ENCODE peak calls at places on chromosome 12, in five cellular contexts. R, H, C, K and T are unnamed samples.

GRCh38 chr12:92828565-92828964 is 100.5 kb downstream of the EEA1 start:
- DNase-seq in R (no peak), C (no peak), K (no peak), H (no peak), T (no peak)

GRCh38 chr12:46461907-46462605 is 89.5 kb upstream of the SLC38A2 start:
- DNase-seq in H (no peak), K (no peak), C (no peak), R (no peak), T (no peak)

GRCh38 chr12:107759410-107759809 is 1.5 kb downstream of the PRDM4 start:
- DNase-seq in C (peak), H (peak), R (peak), K (no peak), T (peak)

GRCh38 chr12:131093971-131094830 is 140.5 kb downstream of the ADGRD1 start:
- DNase-seq in K (no peak), C (no peak), R (no peak), H (no peak), T (peak)

GRCh38 chr12:122946690-122947271 is 19.5 kb downstream of the ABCB9 start:
- DNase-seq in H (peak), K (peak), R (peak), C (peak), T (peak)

GRCh38 chr12:26940820-26941219 is 2.5 kb downstream of the FGFR1OP2 start:
- DNase-seq in H (no peak), K (no peak), R (no peak), C (peak), T (no peak)

GRCh38 chr12:71045781-71046180 is 112.0 kb downstream of the TSPAN8 start:
- DNase-seq in R (no peak), H (peak), K (no peak), C (no peak), T (no peak)

GRCh38 chr12:3747543-3747942 is 5.4 kb downstream of the CRACR2A start:
- DNase-seq in H (no peak), K (no peak), R (no peak), C (no peak), T (no peak)

GRCh38 chr12:68375701-68376469 is 43.7 kb upstream of the MDM1 start:
- DNase-seq in C (peak), K (no peak), R (no peak), H (no peak), T (no peak)

GRCh38 chr12:47782372-47782770 is 9.3 kb downstream of the SLC48A1 start:
- DNase-seq in K (no peak), C (no peak), H (no peak), R (no peak), T (no peak)

GRCh38 chr12:93896427-93896826 is 219.3 kb downstream of the CRADD start:
- DNase-seq in C (peak), R (no peak), K (no peak), H (no peak), T (no peak)

GRCh38 chr12:65364021-65364420 is 85.5 kb downstream of the MSRB3 start:
- DNase-seq in C (peak), K (no peak), R (no peak), H (no peak), T (no peak)

GRCh38 chr12:49476091-49476490 is 62.7 kb upstream of the KCNH3 start:
- DNase-seq in K (no peak), C (no peak), R (no peak), H (no peak), T (no peak)

GRCh38 chr12:64900540-64900939 is 76.1 kb downstream of the TBC1D30 start:
- DNase-seq in K (no peak), C (peak), R (no peak), H (peak), T (no peak)

GRCh38 chr12:117045175-117045997 is 53.8 kb downstream of the TESC start:
- DNase-seq in C (no peak), K (no peak), R (no peak), H (no peak), T (no peak)

GRCh38 chr12:14961466-14962155 is at the start of gene ARHGDIB:
- DNase-seq in R (no peak), C (no peak), H (peak), K (peak), T (no peak)

DNA sequence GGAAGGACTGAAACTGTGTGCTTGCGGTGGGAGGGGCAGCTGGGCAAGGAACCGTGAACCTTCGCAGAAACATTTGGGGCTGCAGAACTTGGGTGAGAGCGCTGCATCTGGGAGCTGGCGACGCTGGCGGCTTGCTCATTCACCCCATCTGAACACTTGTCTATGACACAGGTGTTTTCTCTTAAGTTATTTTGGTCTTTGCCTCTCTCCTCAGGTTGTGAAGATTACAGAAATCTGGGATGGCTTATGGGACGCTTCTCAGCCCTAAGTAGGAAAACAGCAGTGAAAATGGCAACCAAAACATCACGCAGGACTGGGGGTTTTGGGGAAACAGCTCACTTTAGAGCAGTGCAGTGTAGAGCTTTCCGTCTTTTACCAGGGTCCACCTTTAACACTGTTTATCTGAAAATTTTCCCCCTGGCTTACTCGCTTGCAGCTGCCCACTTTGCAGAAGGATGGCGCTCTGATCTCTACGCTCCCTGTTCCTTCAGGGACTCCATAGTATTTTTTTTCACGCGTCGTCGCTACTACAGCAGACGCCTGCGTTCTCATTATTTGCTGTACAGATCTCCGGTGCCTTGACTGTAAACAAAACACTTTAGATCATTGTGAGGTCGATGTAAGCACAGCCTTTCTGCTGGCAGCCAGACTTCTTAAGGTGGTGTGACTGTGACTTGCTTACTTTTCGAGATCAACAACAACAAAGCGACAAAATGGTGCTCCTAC is 2.7 kb upstream of the CDKN1B start:
- DNase-seq in K (peak), C (peak), R (no peak), H (peak), T (peak)
- TF ChIP-seq POLR2A in K (peak), C (no peak), R (no peak), H (no peak), T (peak)

GRCh38 chr12:56153291-56154065 is 1.1 kb downstream of the MYL6B start:
- DNase-seq in H (no peak), C (no peak), R (no peak), K (no peak), T (no peak)

GRCh38 chr12:56150563-56150962 is 1.8 kb upstream of the MYL6B start:
- DNase-seq in K (no peak), C (peak), R (no peak), H (peak), T (no peak)

GRCh38 chr12:56151672-56152131 is 685 bp upstream of the MYL6B start:
- DNase-seq in K (peak), R (no peak), H (no peak), C (no peak), T (no peak)

GRCh38 chr12:56152756-56153137 is 360 bp downstream of the MYL6B start:
- DNase-seq in R (no peak), K (no peak), H (no peak), C (no peak), T (no peak)

DNA sequence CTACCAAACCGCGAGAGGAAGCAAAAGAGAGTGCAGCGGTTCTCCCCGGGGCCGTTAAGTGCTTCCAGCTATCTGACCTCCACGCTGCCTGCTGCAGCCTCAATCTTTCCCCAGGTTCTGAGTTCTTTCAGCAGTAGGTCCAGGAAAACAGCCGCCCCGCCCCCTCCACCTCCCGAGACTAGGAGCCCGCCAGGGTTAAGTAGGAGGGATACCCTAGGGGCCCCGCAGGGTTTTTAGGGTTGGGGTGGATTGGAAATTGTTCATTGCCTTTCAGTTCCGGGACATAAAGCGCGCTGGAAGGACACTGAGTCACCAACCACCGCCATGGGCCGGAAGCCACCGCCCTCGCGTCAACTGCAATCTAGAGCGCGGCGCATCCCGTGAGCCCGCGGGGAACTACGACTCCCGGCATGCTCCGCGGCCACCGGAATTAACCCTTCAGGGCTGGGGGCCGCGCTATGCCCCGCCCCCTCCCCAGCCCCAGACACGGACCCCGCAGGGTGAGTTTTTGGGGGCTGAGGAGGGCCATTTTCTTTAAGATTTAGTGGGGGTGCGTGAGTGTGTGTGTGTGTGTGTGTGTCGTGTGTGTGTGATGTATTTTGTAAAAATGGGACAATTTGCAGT is at the start of gene MYL6B:
- DNase-seq in K (peak), C (peak), R (peak), H (peak), T (peak)
- TF ChIP-seq POLR2A in K (no peak), C (no peak), R (peak), H (peak), T (peak)

GRCh38 chr12:124993568-124994434 is at the start of gene BRI3BP:
- DNase-seq in K (peak), H (peak), C (peak), R (peak), T (peak)
- TF ChIP-seq POLR2A in K (no peak), H (no peak), C (no peak), R (peak), T (peak)

DNA sequence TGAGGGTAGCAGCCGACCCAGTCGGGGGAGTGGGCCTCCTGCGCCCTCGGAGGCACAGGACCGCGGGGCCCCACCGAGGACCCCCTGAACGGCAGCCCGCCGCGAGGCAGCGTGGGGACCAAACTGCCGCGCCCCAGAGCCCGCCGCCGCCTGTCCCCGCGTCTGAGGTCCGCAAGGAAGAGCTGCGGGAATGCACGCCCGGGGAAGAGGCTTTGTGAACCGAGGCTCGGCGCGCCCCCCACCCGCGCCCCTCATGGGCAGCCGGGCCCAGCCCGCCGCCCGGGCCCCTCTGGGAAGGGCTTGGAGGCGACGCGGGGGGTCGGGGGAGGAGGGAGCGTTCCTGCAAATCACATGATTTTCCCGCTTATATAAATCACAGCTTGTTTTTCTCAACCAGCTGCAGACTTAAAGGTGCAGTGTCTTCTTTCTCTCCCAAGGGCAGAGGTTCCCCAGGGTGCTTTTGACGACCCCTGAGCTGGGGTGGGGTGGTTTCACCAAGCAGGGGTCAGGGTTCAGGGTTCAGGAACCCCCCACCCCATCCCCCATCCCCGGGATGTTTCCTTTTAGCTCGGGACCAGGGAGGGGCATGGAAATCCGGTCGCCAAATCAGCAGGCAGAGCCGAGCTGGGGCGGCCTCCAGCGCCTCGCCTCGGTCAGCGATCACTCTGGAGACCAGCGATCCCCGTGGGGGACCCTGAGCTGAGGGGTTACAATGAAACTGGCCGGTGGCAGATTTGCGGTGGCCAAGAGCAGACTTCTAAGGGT is 44.7 kb upstream of the ATP23 start:
- DNase-seq in R (peak), K (peak), H (peak), C (peak), T (peak)
- TF ChIP-seq POLR2A in R (no peak), K (peak), H (peak), C (no peak), T (peak)

GRCh38 chr12:53937099-53937498 is 1.5 kb upstream of the HOXC13 start:
- DNase-seq in C (no peak), K (no peak), H (no peak), R (no peak), T (no peak)

GRCh38 chr12:53937596-53938275 is 895 bp upstream of the HOXC13 start:
- DNase-seq in K (no peak), H (no peak), C (no peak), R (no peak), T (no peak)

GRCh38 chr12:53939141-53940108 is 794 bp downstream of the HOXC13 start:
- DNase-seq in H (no peak), C (no peak), R (peak), K (no peak), T (no peak)

GRCh38 chr12:53940448-53941014 is 1.9 kb downstream of the HOXC13 start:
- DNase-seq in R (no peak), H (no peak), K (no peak), C (no peak), T (no peak)

DNA sequence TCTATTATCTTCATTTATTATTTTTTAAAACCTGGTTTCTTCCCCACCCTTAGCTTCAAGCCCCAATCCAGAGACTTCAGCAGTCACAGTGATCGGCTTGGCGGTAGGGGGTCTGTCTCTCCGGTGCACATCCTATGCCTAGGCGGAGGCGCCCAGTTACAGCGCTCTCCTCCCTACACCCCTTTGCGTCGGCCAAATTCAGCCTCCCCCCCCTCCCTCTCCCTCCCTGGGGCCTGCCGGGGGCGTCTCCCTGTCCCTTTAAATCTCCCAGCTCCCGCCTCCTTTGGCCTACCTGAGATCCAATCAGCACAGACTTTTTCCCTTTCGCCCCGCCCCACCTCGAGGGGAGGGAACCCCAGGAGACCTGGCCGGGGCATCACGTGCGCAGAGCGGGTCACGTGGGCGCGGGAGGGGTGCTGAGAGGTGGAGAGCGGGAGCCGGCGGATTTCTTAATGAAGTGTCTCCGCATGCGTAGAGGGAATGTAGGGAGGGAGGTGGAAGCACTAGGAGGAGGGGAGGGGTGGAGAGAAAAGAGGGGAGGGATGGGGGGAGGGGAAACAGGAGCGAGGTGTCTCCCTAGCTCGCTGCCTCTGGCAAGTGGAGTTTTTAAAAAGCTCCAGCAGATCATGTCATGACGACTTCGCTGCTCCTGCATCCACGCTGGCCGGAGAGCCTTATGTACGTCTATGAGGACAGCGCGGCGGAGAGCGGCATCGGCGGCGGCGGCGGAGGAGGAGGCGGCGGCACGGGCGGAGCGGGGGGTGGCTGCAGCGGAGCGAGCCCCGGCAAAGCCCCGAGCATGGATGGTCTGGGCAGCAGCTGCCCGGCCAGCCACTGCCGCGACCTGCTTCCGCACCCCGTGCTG is at the start of gene HOXC13:
- DNase-seq in R (peak), H (no peak), C (no peak), K (no peak), T (no peak)
- TF ChIP-seq POLR2A in R (peak), H (no peak), C (no peak), K (no peak), T (no peak)

GRCh38 chr12:6383572-6384498 is at the start of gene LTBR:
- DNase-seq in H (peak), C (peak), R (no peak), K (peak), T (peak)
- TF ChIP-seq POLR2A in H (peak), C (peak), R (peak), K (peak), T (peak)

GRCh38 chr12:52243774-52244614 is 11.0 kb downstream of the KRT7 start:
- DNase-seq in K (peak), R (peak), C (peak), H (peak), T (peak)
- TF ChIP-seq POLR2A in K (no peak), R (no peak), C (no peak), H (peak), T (no peak)

DNA sequence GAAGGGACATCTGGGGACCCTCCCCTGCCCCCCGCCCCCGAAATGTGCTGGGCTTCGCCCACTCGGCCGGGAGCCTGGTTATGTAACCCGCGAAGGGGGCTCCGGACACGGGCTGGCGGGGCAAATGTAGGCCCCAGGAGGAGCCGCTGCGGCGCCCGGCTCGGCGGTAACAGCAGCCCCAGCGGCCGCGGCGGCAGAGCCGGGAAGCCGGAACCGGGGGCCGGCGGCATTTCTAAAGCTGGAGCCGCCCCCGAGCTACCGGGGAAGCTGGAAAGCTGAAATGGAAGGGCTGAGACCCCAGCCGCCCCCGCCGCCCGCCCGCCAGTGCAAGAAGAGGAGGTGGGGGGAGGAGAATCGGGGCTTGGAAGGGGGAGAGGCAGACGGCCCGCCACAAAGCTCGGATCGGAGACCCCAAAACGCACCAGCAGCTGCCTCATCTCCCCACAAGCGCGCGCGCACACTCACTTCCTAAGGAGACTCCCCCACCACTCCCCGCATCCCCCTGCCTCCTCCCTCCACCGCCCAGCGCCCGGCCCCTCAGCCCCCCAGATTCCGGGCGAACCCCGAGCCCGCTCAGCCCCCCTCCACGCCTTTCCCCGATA is 1.5 kb downstream of the KDM2B start:
- DNase-seq in C (no peak), H (no peak), K (peak), R (no peak), T (peak)
- TF ChIP-seq POLR2A in C (no peak), H (no peak), K (no peak), R (peak), T (no peak)